ENCODE peak calls at places on chromosomes 7 and 10, in five cellular contexts. L, R, E, B and X are unnamed samples.
A peak's percentile ranks its signal among the peaks of the same experiment; 100 is the strongest.

GRCh38 chr7:111074071-111074771 is 16.7 kb upstream of the LRRN3 start:
- DNase-seq in R (no peak), E (no peak), L (no peak), B (no peak), X (no peak)

GRCh38 chr10:7045891-7046599 is 364.8 kb downstream of the SFMBT2 start:
- DNase-seq in B (no peak), E (no peak), R (no peak), L (peak; percentile 47), X (no peak)

GRCh38 chr10:13977861-13978843 is 352.6 kb downstream of the FRMD4A start:
- DNase-seq in L (no peak), R (no peak), B (no peak), E (no peak), X (no peak)

GRCh38 chr10:34764347-34764991 is 50.6 kb downstream of the PARD3 start:
- DNase-seq in L (no peak), B (no peak), E (no peak), R (no peak), X (no peak)

GRCh38 chr10:101631821-101632475 is 43.8 kb downstream of the DPCD start:
- DNase-seq in E (peak; percentile 3), B (no peak), L (no peak), R (no peak), X (no peak)

GRCh38 chr7:25831901-25832411 is 320.0 kb upstream of the NFE2L3 start:
- DNase-seq in E (no peak), B (no peak), R (peak; percentile 19), L (no peak), X (no peak)

GRCh38 chr7:116528008-116528789 is 3.4 kb downstream of the CAV1 start:
- DNase-seq in E (peak; percentile 50), L (no peak), B (no peak), R (no peak), X (no peak)

GRCh38 chr7:108190891-108191290 is 60.7 kb upstream of the LAMB4 start:
- DNase-seq in R (no peak), L (no peak), E (no peak), B (no peak), X (no peak)

GRCh38 chr10:16519908-16520861 is 1.5 kb downstream of the C1QL3 start:
- DNase-seq in R (peak; percentile 59), B (no peak), L (no peak), E (no peak), X (no peak)

GRCh38 chr7:158808126-158808525 is 21.2 kb downstream of the ESYT2 start:
- DNase-seq in R (no peak), E (no peak), L (no peak), B (no peak), X (no peak)

GRCh38 chr7:106111671-106112117 is 418 bp downstream of the SYPL1 start:
- DNase-seq in L (no peak), R (peak; percentile 29), E (no peak), B (no peak), X (no peak)

GRCh38 chr10:21364196-21365114 is 161.0 kb downstream of the SKIDA1 start:
- DNase-seq in E (peak; percentile 26), L (no peak), B (peak; percentile 62), R (peak; percentile 85), X (no peak)

GRCh38 chr10:56317603-56318002 is 43.5 kb downstream of the ZWINT start:
- DNase-seq in B (no peak), L (no peak), E (no peak), R (no peak), X (no peak)

GRCh38 chr10:75926763-75927162 is 495.3 kb downstream of the LRMDA start:
- DNase-seq in L (no peak), B (no peak), R (peak; percentile 14), E (peak; percentile 66), X (no peak)

GRCh38 chr7:1455955-1456354 is 3.3 kb downstream of the MICALL2 start:
- DNase-seq in B (no peak), R (no peak), L (no peak), E (no peak), X (no peak)
- H3K4me1 ChIP-seq in B (peaks cover 73% of the 10 kb centered on the region), R (peaks cover 3% of the 10 kb centered on the region), L (peaks cover 28% of the 10 kb centered on the region), E (peaks cover 9% of the 10 kb centered on the region), X (peaks cover 89% of the 10 kb centered on the region)

GRCh38 chr10:533186-533585 is 156.3 kb downstream of the DIP2C start:
- DNase-seq in R (no peak), L (no peak), B (no peak), E (no peak), X (no peak)

GRCh38 chr10:536371-536925 is 153.0 kb downstream of the DIP2C start:
- DNase-seq in E (no peak), L (no peak), B (no peak), R (no peak), X (no peak)

GRCh38 chr10:533611-534566 is 155.6 kb downstream of the DIP2C start:
- DNase-seq in L (no peak), R (no peak), E (no peak), B (no peak), X (no peak)

GRCh38 chr10:535953-536352 is 153.5 kb downstream of the DIP2C start:
- DNase-seq in B (no peak), R (no peak), L (no peak), E (no peak), X (no peak)

GRCh38 chr10:535051-535450 is 154.4 kb downstream of the DIP2C start:
- DNase-seq in E (no peak), L (no peak), B (no peak), R (no peak), X (no peak)
- H3K4me1 ChIP-seq in E (peaks cover 11% of the 10 kb centered on the region), L (no peaks in the 10 kb centered on the region), B (no peaks in the 10 kb centered on the region), R (no peaks in the 10 kb centered on the region), X (peaks cover 8% of the 10 kb centered on the region)

GRCh38 chr10:79079074-79079397 is 10.3 kb downstream of the ZMIZ1 start:
- DNase-seq in R (no peak), L (no peak), B (no peak), E (no peak), X (no peak)

GRCh38 chr10:79079490-79080355 is 11.0 kb downstream of the ZMIZ1 start:
- DNase-seq in E (no peak), R (no peak), B (no peak), L (no peak), X (no peak)

GRCh38 chr10:79082035-79082373 is 13.2 kb downstream of the ZMIZ1 start:
- DNase-seq in L (no peak), R (no peak), B (no peak), E (no peak), X (no peak)

GRCh38 chr10:79082631-79083581 is 14.1 kb downstream of the ZMIZ1 start:
- DNase-seq in L (no peak), B (no peak), R (no peak), E (no peak), X (no peak)

GRCh38 chr10:79081353-79082034 is 12.7 kb downstream of the ZMIZ1 start:
- DNase-seq in E (no peak), R (no peak), B (no peak), L (no peak), X (no peak)
- H3K4me1 ChIP-seq in E (peaks cover 63% of the 10 kb centered on the region), R (peaks cover 14% of the 10 kb centered on the region), B (peaks cover 100% of the 10 kb centered on the region), L (peaks cover 68% of the 10 kb centered on the region), X (peaks cover 100% of the 10 kb centered on the region)

GRCh38 chr10:92845926-92846325 is 2.4 kb upstream of the EXOC6 start:
- DNase-seq in R (no peak), L (no peak), E (no peak), B (no peak), X (no peak)
- H3K4me1 ChIP-seq in R (peaks cover 13% of the 10 kb centered on the region), L (peaks cover 19% of the 10 kb centered on the region), E (peaks cover 2% of the 10 kb centered on the region), B (peaks cover 23% of the 10 kb centered on the region), X (peaks cover 10% of the 10 kb centered on the region)

DNA sequence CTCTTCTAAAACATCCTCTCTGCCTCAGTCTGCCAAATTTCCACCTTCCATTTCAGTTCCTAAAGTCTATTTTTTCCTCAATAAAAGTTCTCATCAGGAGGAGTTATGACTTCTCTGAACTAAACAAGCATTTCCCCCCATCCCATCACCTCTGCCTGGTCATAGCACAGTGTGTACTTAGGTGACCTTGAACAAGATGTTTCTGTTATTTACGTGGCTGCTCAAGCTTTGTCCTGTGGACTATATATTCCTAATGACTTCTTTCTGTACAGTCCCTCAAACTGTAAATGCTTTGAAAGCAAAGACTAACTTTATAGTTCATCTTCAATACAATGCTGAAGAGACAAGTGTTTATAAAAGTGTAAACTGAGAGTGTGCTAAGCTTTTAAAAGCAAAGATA is 166.9 kb downstream of the CPEB3 start:
- DNase-seq in L (no peak), E (no peak), B (no peak), R (no peak), X (no peak)
- H3K4me1 ChIP-seq in L (no peaks in the 10 kb centered on the region), E (peaks cover 27% of the 10 kb centered on the region), B (peaks cover 16% of the 10 kb centered on the region), R (no peaks in the 10 kb centered on the region), X (peaks cover 45% of the 10 kb centered on the region)

DNA sequence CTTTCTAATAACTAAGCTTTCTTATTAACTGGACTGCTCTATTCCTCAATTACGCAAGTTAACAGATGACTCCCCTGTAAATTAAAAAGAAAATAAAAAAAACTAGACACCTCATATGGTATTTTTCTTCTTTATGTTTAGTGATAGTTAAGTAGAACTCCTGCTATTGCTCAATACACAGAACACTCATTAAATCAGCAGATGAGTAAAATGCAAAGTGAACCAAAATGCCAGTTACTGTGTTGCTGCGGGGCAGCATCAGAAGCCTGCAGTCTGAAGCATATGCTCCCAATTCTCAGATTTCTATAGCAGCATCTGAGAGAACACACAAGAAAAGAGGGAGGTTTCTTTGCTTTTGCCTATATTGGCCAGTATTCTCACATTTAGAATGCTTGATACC is 28.4 kb downstream of the CDK6 start:
- DNase-seq in E (no peak), B (no peak), L (no peak), R (no peak), X (no peak)
- H3K4me1 ChIP-seq in E (peaks cover 6% of the 10 kb centered on the region), B (peaks cover 40% of the 10 kb centered on the region), L (peaks cover 22% of the 10 kb centered on the region), R (peaks cover 21% of the 10 kb centered on the region), X (peaks cover 32% of the 10 kb centered on the region)

GRCh38 chr7:152501506-152501905 is 65.7 kb upstream of the KMT2C start:
- DNase-seq in L (no peak), R (no peak), B (no peak), E (no peak), X (no peak)

GRCh38 chr7:152504816-152505215 is 69.0 kb upstream of the KMT2C start:
- DNase-seq in E (no peak), R (no peak), L (no peak), B (no peak), X (no peak)

GRCh38 chr7:152502813-152503790 is 67.3 kb upstream of the KMT2C start:
- DNase-seq in L (no peak), B (no peak), E (no peak), R (no peak), X (no peak)

GRCh38 chr7:152504367-152504766 is 68.6 kb upstream of the KMT2C start:
- DNase-seq in B (no peak), E (no peak), L (no peak), R (no peak), X (no peak)

DNA sequence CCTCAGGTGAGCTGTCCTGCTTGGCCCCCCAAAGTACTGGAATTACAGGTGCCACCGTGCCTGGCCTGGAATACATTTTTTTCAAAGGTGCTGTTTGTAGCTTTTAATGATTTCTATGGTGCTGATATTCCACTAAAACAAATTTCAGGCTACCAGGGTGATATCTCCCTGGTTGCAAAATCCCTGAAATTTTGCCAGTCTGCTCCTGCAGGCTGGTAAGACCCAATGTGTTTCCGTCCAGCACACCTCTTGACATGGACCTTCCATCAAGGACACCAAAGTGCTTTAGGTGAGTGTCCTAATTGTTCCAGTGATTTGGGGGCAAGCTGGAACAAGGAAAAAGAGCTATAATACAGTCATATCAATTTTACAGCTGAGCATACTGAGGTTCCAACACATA is 69.8 kb upstream of the KMT2C start:
- DNase-seq in R (no peak), L (no peak), E (no peak), B (no peak), X (no peak)
- H3K4me1 ChIP-seq in R (no peaks in the 10 kb centered on the region), L (no peaks in the 10 kb centered on the region), E (no peaks in the 10 kb centered on the region), B (no peaks in the 10 kb centered on the region), X (no peaks in the 10 kb centered on the region)